ENCODE peak calls at places on chromosomes 7 and 10, in six cellular contexts. D, E, J, T, H and X are unnamed samples.

GRCh38 chr10:6601224-6601805 is 21.2 kb upstream of the PRKCQ start:
- DNase-seq in D (no peak), E (peak), J (no peak), T (no peak), H (peak), X (no peak)

GRCh38 chr10:112634096-112634830 is 187.2 kb downstream of the VTI1A start:
- DNase-seq in D (no peak), E (no peak), J (no peak), T (peak), H (no peak), X (no peak)

GRCh38 chr10:86950349-86950748 is 7.1 kb downstream of the MMRN2 start:
- DNase-seq in D (no peak), E (no peak), J (no peak), T (no peak), H (no peak), X (no peak)

GRCh38 chr7:94089806-94090205 is 85.7 kb upstream of the BET1 start:
- DNase-seq in D (no peak), E (no peak), J (no peak), T (no peak), H (no peak), X (no peak)

GRCh38 chr10:80415734-80416281 is 7.5 kb downstream of the PRXL2A start:
- DNase-seq in D (no peak), E (no peak), J (no peak), T (no peak), H (no peak), X (no peak)

GRCh38 chr10:2791774-2792443 is 275.4 kb upstream of the PFKP start:
- DNase-seq in D (no peak), E (no peak), J (peak), T (no peak), H (no peak), X (no peak)

GRCh38 chr10:63627881-63628296 is 106.7 kb downstream of the REEP3 start:
- DNase-seq in D (no peak), E (no peak), J (no peak), T (no peak), H (no peak), X (no peak)

GRCh38 chr10:104334965-104335650 is 3.2 kb downstream of the ITPRIP start:
- DNase-seq in D (no peak), E (no peak), J (no peak), T (no peak), H (no peak), X (no peak)

GRCh38 chr10:103727546-103727963 is 127.8 kb downstream of the SH3PXD2A start:
- DNase-seq in D (no peak), E (no peak), J (no peak), T (no peak), H (no peak), X (no peak)

GRCh38 chr10:37495415-37495814 is 362.0 kb downstream of the ZNF248 start:
- DNase-seq in D (no peak), E (no peak), J (no peak), T (peak), H (no peak), X (no peak)

GRCh38 chr10:70317943-70318318 is 34.1 kb upstream of the NPFFR1 start:
- DNase-seq in D (no peak), E (no peak), J (no peak), T (no peak), H (no peak), X (no peak)

GRCh38 chr7:130180571-130180971 is 24.6 kb downstream of the TMEM209 start:
- DNase-seq in D (no peak), E (no peak), J (no peak), T (no peak), H (no peak), X (no peak)

GRCh38 chr7:92251181-92251580 is 5.4 kb downstream of the ANKIB1 start:
- DNase-seq in D (no peak), E (no peak), J (no peak), T (no peak), H (no peak), X (no peak)

GRCh38 chr10:95374597-95375209 is 83.9 kb upstream of the PDLIM1 start:
- DNase-seq in D (peak), E (peak), J (peak), T (peak), H (no peak), X (peak)

GRCh38 chr7:70354409-70355169 is 756.3 kb downstream of the AUTS2 start:
- DNase-seq in D (no peak), E (no peak), J (no peak), T (peak), H (peak), X (no peak)

GRCh38 chr10:24008164-24009066 is 200.5 kb upstream of the KIAA1217 start:
- DNase-seq in D (no peak), E (no peak), J (no peak), T (peak), H (no peak), X (no peak)

GRCh38 chr7:130734525-130735272 is 692 bp upstream of the KLF14 start:
- DNase-seq in D (no peak), E (no peak), J (peak), T (no peak), H (peak), X (no peak)

GRCh38 chr10:21281765-21282484 is 243.6 kb downstream of the SKIDA1 start:
- DNase-seq in D (no peak), E (no peak), J (no peak), T (no peak), H (no peak), X (no peak)

GRCh38 chr10:26437637-26438461 is at the start of gene APBB1IP:
- DNase-seq in D (peak), E (peak), J (peak), T (peak), H (peak), X (peak)

GRCh38 chr7:155787171-155787851 is 25.0 kb downstream of the SHH start:
- DNase-seq in D (no peak), E (no peak), J (no peak), T (peak), H (no peak), X (no peak)

GRCh38 chr10:19412531-19412930 is 363.9 kb downstream of the MALRD1 start:
- DNase-seq in D (no peak), E (no peak), J (no peak), T (peak), H (no peak), X (peak)

GRCh38 chr10:124003481-124004371 is 89.7 kb downstream of the CHST15 start:
- DNase-seq in D (no peak), E (no peak), J (no peak), T (no peak), H (no peak), X (no peak)

GRCh38 chr7:149220534-149220933 is 18.9 kb upstream of the ZNF212 start:
- DNase-seq in D (no peak), E (no peak), J (no peak), T (peak), H (no peak), X (no peak)

GRCh38 chr7:23467281-23467680 is 3.0 kb downstream of the IGF2BP3 start:
- DNase-seq in D (peak), E (no peak), J (no peak), T (no peak), H (no peak), X (no peak)

GRCh38 chr7:74656421-74656910 is 1.1 kb upstream of the GTF2I start:
- DNase-seq in D (peak), E (peak), J (no peak), T (peak), H (peak), X (no peak)

GRCh38 chr7:47748041-47748440 is 166.1 kb upstream of the TNS3 start:
- DNase-seq in D (no peak), E (no peak), J (no peak), T (no peak), H (no peak), X (no peak)

GRCh38 chr10:104033401-104033930 is 52.2 kb downstream of the COL17A1 start:
- DNase-seq in D (no peak), E (no peak), J (no peak), T (no peak), H (no peak), X (no peak)

GRCh38 chr7:141045842-141046630 is 27.8 kb upstream of the TMEM178B start:
- DNase-seq in D (no peak), E (no peak), J (no peak), T (peak), H (no peak), X (no peak)

GRCh38 chr7:15557686-15558085 is 4.1 kb downstream of the AGMO start:
- DNase-seq in D (no peak), E (no peak), J (no peak), T (no peak), H (no peak), X (no peak)